ENCODE peak calls at places on chromosomes 3 and 15, in five cellular contexts. One of them, this sample, is unnamed.

GRCh38 chr15:68318008-68318835 is 40.7 kb downstream of the FEM1B start:
- DNase-seq in neural progenitor cell: no peak
- DNase-seq in ascending aorta: peak; percentile 42
- DNase-seq in endothelial cell of umbilical vein: no peak
- DNase-seq in cardiac muscle cell: no peak
- DNase-seq in this sample: no peak

GRCh38 chr3:170258105-170258487 is 35.9 kb downstream of the PRKCI start:
- DNase-seq in neural progenitor cell: no peak
- DNase-seq in ascending aorta: no peak
- DNase-seq in endothelial cell of umbilical vein: no peak
- DNase-seq in cardiac muscle cell: no peak
- DNase-seq in this sample: no peak

GRCh38 chr3:133514418-133514817 is 59.1 kb upstream of the CDV3 start:
- DNase-seq in neural progenitor cell: no peak
- DNase-seq in ascending aorta: no peak
- DNase-seq in endothelial cell of umbilical vein: no peak
- DNase-seq in cardiac muscle cell: no peak
- DNase-seq in this sample: no peak

GRCh38 chr15:48190932-48191573 is 412 bp upstream of the CTXN2 start:
- DNase-seq in neural progenitor cell: peak; percentile 94
- DNase-seq in ascending aorta: peak; percentile 75
- DNase-seq in endothelial cell of umbilical vein: peak; percentile 65
- DNase-seq in cardiac muscle cell: peak; percentile 76
- DNase-seq in this sample: peak; percentile 67

GRCh38 chr3:190357468-190357867 is 30.5 kb upstream of the CLDN16 start:
- DNase-seq in neural progenitor cell: no peak
- DNase-seq in ascending aorta: no peak
- DNase-seq in endothelial cell of umbilical vein: no peak
- DNase-seq in cardiac muscle cell: no peak
- DNase-seq in this sample: no peak

GRCh38 chr3:184050217-184050847 is 2.5 kb upstream of the HTR3C start:
- DNase-seq in neural progenitor cell: no peak
- DNase-seq in ascending aorta: no peak
- DNase-seq in endothelial cell of umbilical vein: no peak
- DNase-seq in cardiac muscle cell: no peak
- DNase-seq in this sample: no peak

GRCh38 chr3:129974451-129975331 is at the start of gene TRH:
- DNase-seq in neural progenitor cell: peak; percentile 78
- DNase-seq in ascending aorta: no peak
- DNase-seq in endothelial cell of umbilical vein: no peak
- DNase-seq in cardiac muscle cell: no peak
- DNase-seq in this sample: no peak

GRCh38 chr3:133843634-133844033 is 38.0 kb downstream of the SRPRB start:
- DNase-seq in neural progenitor cell: no peak
- DNase-seq in ascending aorta: no peak
- DNase-seq in endothelial cell of umbilical vein: no peak
- DNase-seq in cardiac muscle cell: peak; percentile 40
- DNase-seq in this sample: no peak

GRCh38 chr15:59687831-59688230 is 1.3 kb downstream of the BNIP2 start:
- DNase-seq in neural progenitor cell: no peak
- DNase-seq in ascending aorta: no peak
- DNase-seq in endothelial cell of umbilical vein: peak; percentile 61
- DNase-seq in cardiac muscle cell: peak; percentile 57
- DNase-seq in this sample: no peak

GRCh38 chr3:107650788-107651187 is 128.0 kb downstream of the BBX start:
- DNase-seq in neural progenitor cell: no peak
- DNase-seq in ascending aorta: no peak
- DNase-seq in endothelial cell of umbilical vein: no peak
- DNase-seq in cardiac muscle cell: no peak
- DNase-seq in this sample: no peak

GRCh38 chr15:38610748-38611147 is 46.1 kb upstream of the RASGRP1 start:
- DNase-seq in neural progenitor cell: no peak
- DNase-seq in ascending aorta: no peak
- DNase-seq in endothelial cell of umbilical vein: no peak
- DNase-seq in cardiac muscle cell: no peak
- DNase-seq in this sample: no peak

GRCh38 chr3:112647122-112647521 is 6.2 kb upstream of the CCDC80 start:
- DNase-seq in neural progenitor cell: peak; percentile 52
- DNase-seq in ascending aorta: no peak
- DNase-seq in endothelial cell of umbilical vein: peak; percentile 35
- DNase-seq in cardiac muscle cell: peak; percentile 95
- DNase-seq in this sample: no peak

GRCh38 chr3:50126287-50127211 is 28.6 kb upstream of the SEMA3F start:
- DNase-seq in neural progenitor cell: peak; percentile 48
- DNase-seq in ascending aorta: no peak
- DNase-seq in endothelial cell of umbilical vein: no peak
- DNase-seq in cardiac muscle cell: peak; percentile 75
- DNase-seq in this sample: no peak

GRCh38 chr3:162337630-162338029 is 841.0 kb downstream of the OTOL1 start:
- DNase-seq in neural progenitor cell: no peak
- DNase-seq in ascending aorta: no peak
- DNase-seq in endothelial cell of umbilical vein: no peak
- DNase-seq in cardiac muscle cell: no peak
- DNase-seq in this sample: no peak

GRCh38 chr15:66877558-66878285 is 175.7 kb downstream of the SMAD6 start:
- DNase-seq in neural progenitor cell: no peak
- DNase-seq in ascending aorta: peak; percentile 62
- DNase-seq in endothelial cell of umbilical vein: no peak
- DNase-seq in cardiac muscle cell: peak; percentile 33
- DNase-seq in this sample: peak; percentile 27

GRCh38 chr15:67146875-67147381 is 81.5 kb downstream of the SMAD3 start:
- DNase-seq in neural progenitor cell: peak; percentile 56
- DNase-seq in ascending aorta: no peak
- DNase-seq in endothelial cell of umbilical vein: peak; percentile 94
- DNase-seq in cardiac muscle cell: peak; percentile 93
- DNase-seq in this sample: peak; percentile 40

GRCh38 chr15:66715181-66715624 is 13.2 kb downstream of the SMAD6 start:
- DNase-seq in neural progenitor cell: peak; percentile 36
- DNase-seq in ascending aorta: no peak
- DNase-seq in endothelial cell of umbilical vein: no peak
- DNase-seq in cardiac muscle cell: no peak
- DNase-seq in this sample: no peak

GRCh38 chr3:194673761-194674160 is 1.8 kb upstream of the LSG1 start:
- DNase-seq in neural progenitor cell: no peak
- DNase-seq in ascending aorta: no peak
- DNase-seq in endothelial cell of umbilical vein: no peak
- DNase-seq in cardiac muscle cell: no peak
- DNase-seq in this sample: no peak

GRCh38 chr3:50623840-50624474 is 7.0 kb downstream of the MAPKAPK3 start:
- DNase-seq in neural progenitor cell: no peak
- DNase-seq in ascending aorta: no peak
- DNase-seq in endothelial cell of umbilical vein: peak; percentile 40
- DNase-seq in cardiac muscle cell: no peak
- DNase-seq in this sample: no peak

GRCh38 chr3:101010316-101010715 is 17.1 kb upstream of the ABI3BP start:
- DNase-seq in neural progenitor cell: no peak
- DNase-seq in ascending aorta: no peak
- DNase-seq in endothelial cell of umbilical vein: peak; percentile 27
- DNase-seq in cardiac muscle cell: peak; percentile 7
- DNase-seq in this sample: no peak

DNA sequence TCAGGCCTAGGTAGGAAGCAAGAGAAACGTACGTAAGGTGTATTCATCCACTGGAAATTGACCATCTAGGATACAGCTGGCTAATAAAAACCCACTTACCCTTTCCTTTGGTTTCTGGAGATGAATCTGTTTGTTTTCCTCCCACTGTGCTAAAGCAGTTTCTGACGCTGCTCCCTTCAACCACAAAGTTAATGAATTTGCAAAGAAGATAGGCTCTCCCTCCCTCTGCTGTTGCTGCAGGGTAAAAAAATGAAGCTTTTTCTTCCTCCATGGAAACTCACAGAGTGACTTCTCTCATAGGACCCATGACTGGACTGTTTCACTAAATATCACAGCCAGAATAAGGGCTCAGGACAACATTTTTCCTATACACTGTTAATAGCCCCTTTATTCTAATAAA is 172.1 kb upstream of the LRRN1 start:
- DNase-seq in neural progenitor cell: no peak
- DNase-seq in ascending aorta: no peak
- DNase-seq in endothelial cell of umbilical vein: no peak
- DNase-seq in cardiac muscle cell: no peak
- DNase-seq in this sample: no peak
- H3K4me3 ChIP-seq in neural progenitor cell: no peak overlapping the region
- H3K4me3 ChIP-seq in ascending aorta: no peak overlapping the region
- H3K4me3 ChIP-seq in endothelial cell of umbilical vein: no peak overlapping the region
- H3K4me3 ChIP-seq in cardiac muscle cell: no peak overlapping the region
- H3K4me3 ChIP-seq in this sample: no peak overlapping the region

GRCh38 chr3:181711325-181712135 is at the start of gene SOX2:
- DNase-seq in neural progenitor cell: peak; percentile 98
- DNase-seq in ascending aorta: no peak
- DNase-seq in endothelial cell of umbilical vein: peak; percentile 87
- DNase-seq in cardiac muscle cell: peak; percentile 42
- DNase-seq in this sample: peak; percentile 66

GRCh38 chr3:181712190-181712504 is 422 bp downstream of the SOX2 start:
- DNase-seq in neural progenitor cell: peak; percentile 77
- DNase-seq in ascending aorta: no peak
- DNase-seq in endothelial cell of umbilical vein: peak; percentile 24
- DNase-seq in cardiac muscle cell: no peak
- DNase-seq in this sample: no peak

GRCh38 chr3:181713673-181714270 is 2.0 kb downstream of the SOX2 start:
- DNase-seq in neural progenitor cell: no peak
- DNase-seq in ascending aorta: no peak
- DNase-seq in endothelial cell of umbilical vein: no peak
- DNase-seq in cardiac muscle cell: no peak
- DNase-seq in this sample: no peak

GRCh38 chr3:181712505-181713299 is 977 bp downstream of the SOX2 start:
- DNase-seq in neural progenitor cell: peak; percentile 73
- DNase-seq in ascending aorta: no peak
- DNase-seq in endothelial cell of umbilical vein: peak; percentile 24
- DNase-seq in cardiac muscle cell: no peak
- DNase-seq in this sample: no peak

DNA sequence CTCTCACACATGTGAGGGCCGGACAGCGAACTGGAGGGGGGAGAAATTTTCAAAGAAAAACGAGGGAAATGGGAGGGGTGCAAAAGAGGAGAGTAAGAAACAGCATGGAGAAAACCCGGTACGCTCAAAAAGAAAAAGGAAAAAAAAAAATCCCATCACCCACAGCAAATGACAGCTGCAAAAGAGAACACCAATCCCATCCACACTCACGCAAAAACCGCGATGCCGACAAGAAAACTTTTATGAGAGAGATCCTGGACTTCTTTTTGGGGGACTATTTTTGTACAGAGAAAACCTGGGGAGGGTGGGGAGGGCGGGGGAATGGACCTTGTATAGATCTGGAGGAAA is 1.5 kb downstream of the SOX2 start:
- DNase-seq in neural progenitor cell: no peak
- DNase-seq in ascending aorta: no peak
- DNase-seq in endothelial cell of umbilical vein: no peak
- DNase-seq in cardiac muscle cell: no peak
- DNase-seq in this sample: no peak
- H3K27ac ChIP-seq in neural progenitor cell: peak overlapping the region; percentile 99
- H3K27ac ChIP-seq in ascending aorta: no peak overlapping the region
- H3K27ac ChIP-seq in endothelial cell of umbilical vein: no peak overlapping the region
- H3K27ac ChIP-seq in cardiac muscle cell: no peak overlapping the region
- H3K27ac ChIP-seq in this sample: no peak overlapping the region

DNA sequence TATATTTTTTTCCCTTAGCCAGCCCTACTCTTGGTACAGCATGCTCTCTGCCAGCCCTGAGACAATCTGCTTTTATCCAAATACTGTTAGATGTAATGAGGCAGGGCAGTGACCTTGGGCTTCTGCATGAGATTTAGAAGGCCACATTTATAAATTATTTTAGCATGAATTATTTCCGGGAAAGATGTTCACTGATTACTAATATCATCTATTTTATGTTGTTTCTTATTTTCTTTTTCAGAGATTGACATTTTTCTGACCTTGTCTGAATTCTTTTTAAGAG is 23.1 kb downstream of the CRTC3 start:
- DNase-seq in neural progenitor cell: no peak
- DNase-seq in ascending aorta: peak; percentile 59
- DNase-seq in endothelial cell of umbilical vein: no peak
- DNase-seq in cardiac muscle cell: no peak
- DNase-seq in this sample: no peak
- H3K4me3 ChIP-seq in neural progenitor cell: no peak overlapping the region
- H3K4me3 ChIP-seq in ascending aorta: peak overlapping the region; percentile 36
- H3K4me3 ChIP-seq in endothelial cell of umbilical vein: no peak overlapping the region
- H3K4me3 ChIP-seq in cardiac muscle cell: no peak overlapping the region
- H3K4me3 ChIP-seq in this sample: no peak overlapping the region

GRCh38 chr3:63950698-63951097 is 38.5 kb upstream of the SCAANT1 start:
- DNase-seq in neural progenitor cell: no peak
- DNase-seq in ascending aorta: no peak
- DNase-seq in endothelial cell of umbilical vein: no peak
- DNase-seq in cardiac muscle cell: no peak
- DNase-seq in this sample: no peak
- H3K27ac ChIP-seq in neural progenitor cell: no peak overlapping the region
- H3K27ac ChIP-seq in ascending aorta: no peak overlapping the region
- H3K27ac ChIP-seq in endothelial cell of umbilical vein: no peak overlapping the region
- H3K27ac ChIP-seq in cardiac muscle cell: no peak overlapping the region
- H3K27ac ChIP-seq in this sample: no peak overlapping the region

GRCh38 chr3:71130516-71131384 is 452.8 kb downstream of the FOXP1 start:
- DNase-seq in neural progenitor cell: peak; percentile 34
- DNase-seq in ascending aorta: peak; percentile 85
- DNase-seq in endothelial cell of umbilical vein: peak; percentile 84
- DNase-seq in cardiac muscle cell: peak; percentile 89
- DNase-seq in this sample: peak; percentile 84

GRCh38 chr3:71128951-71129350 is 454.6 kb downstream of the FOXP1 start:
- DNase-seq in neural progenitor cell: no peak
- DNase-seq in ascending aorta: no peak
- DNase-seq in endothelial cell of umbilical vein: peak; percentile 89
- DNase-seq in cardiac muscle cell: peak; percentile 32
- DNase-seq in this sample: no peak

GRCh38 chr3:71131385-71131871 is 452.1 kb downstream of the FOXP1 start:
- DNase-seq in neural progenitor cell: no peak
- DNase-seq in ascending aorta: no peak
- DNase-seq in endothelial cell of umbilical vein: peak; percentile 22
- DNase-seq in cardiac muscle cell: no peak
- DNase-seq in this sample: no peak

GRCh38 chr3:71131893-71132314 is 451.6 kb downstream of the FOXP1 start:
- DNase-seq in neural progenitor cell: no peak
- DNase-seq in ascending aorta: no peak
- DNase-seq in endothelial cell of umbilical vein: no peak
- DNase-seq in cardiac muscle cell: no peak
- DNase-seq in this sample: no peak

DNA sequence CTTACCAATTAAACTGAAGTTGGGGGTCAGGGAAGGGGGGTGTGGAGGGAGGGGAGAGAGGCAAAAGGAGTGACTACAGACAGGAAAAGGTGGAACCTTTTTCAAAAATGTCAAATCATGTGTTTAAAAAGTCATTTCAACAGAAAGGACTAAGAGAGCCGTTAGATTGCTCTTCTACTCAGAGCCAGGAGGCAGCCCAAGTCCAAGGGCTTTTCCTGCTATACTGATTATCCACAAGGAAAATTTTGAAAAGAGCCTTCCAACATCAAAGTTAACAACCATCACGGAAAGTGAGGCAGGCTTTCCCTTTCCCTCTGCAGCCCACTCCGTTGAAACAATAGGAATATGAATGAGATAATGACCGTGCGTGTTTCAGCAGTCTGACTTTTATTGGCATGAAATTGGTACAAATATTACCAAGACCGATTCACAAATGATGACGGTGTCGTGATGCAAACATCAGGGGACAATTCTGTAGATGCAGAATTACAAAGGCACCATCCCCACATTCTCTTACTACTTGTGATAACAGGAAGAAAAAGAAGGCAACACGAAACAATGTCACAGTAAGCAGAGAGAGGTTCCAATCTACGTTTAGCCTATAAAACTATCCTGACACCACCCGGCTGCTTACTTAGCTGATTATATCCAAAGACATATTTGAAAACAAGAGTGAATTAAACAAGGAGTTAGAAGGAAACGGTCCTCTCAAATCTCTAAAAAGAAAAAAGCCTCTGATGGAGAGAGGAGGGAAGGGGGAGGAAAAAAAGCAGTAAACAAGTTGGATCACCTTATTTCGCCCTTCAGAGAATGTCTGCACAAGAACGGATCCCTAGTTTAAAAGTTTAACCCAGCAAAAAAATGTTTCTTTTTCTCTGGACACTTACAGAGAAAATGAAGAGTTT is 453.7 kb downstream of the FOXP1 start:
- DNase-seq in neural progenitor cell: no peak
- DNase-seq in ascending aorta: no peak
- DNase-seq in endothelial cell of umbilical vein: peak; percentile 87
- DNase-seq in cardiac muscle cell: peak; percentile 60
- DNase-seq in this sample: no peak
- H3K4me3 ChIP-seq in neural progenitor cell: peak overlapping the region; percentile 31
- H3K4me3 ChIP-seq in ascending aorta: peak overlapping the region; percentile 73
- H3K4me3 ChIP-seq in endothelial cell of umbilical vein: peak overlapping the region; percentile 24
- H3K4me3 ChIP-seq in cardiac muscle cell: peak overlapping the region; percentile 39
- H3K4me3 ChIP-seq in this sample: peak overlapping the region; percentile 37